ENCODE peak calls at places on chromosomes 12 and 14, in four cellular contexts. O is neural crest cell; R is occipital lobe; E is activated T-cell treated with anti-CD3 and anti-CD28 coated beads, Interleukin-2, amount 50 U/mL, for 72 hours. D is an unnamed sample.
A peak's percentile ranks its signal among the peaks of the same experiment; 100 is the strongest.

GRCh38 chr14:64040044-64040443 is 187.2 kb downstream of the SYNE2 start:
- DNase-seq in O (no peak), R (no peak), E (no peak), D (no peak)

GRCh38 chr12:124406043-124406442 is 111.2 kb downstream of the RFLNA start:
- DNase-seq in O (no peak), R (no peak), E (no peak), D (no peak)

GRCh38 chr14:20434701-20435453 is 1.1 kb downstream of the KLHL33 start:
- DNase-seq in O (no peak), R (peak; percentile 34), E (no peak), D (no peak)

GRCh38 chr14:101969480-101969879 is 5.1 kb downstream of the DYNC1H1 start:
- DNase-seq in O (no peak), R (no peak), E (no peak), D (no peak)

GRCh38 chr14:59314019-59314608 is 125.6 kb downstream of the DAAM1 start:
- DNase-seq in O (no peak), R (no peak), E (no peak), D (no peak)

GRCh38 chr12:64992641-64993040 is 128.5 kb downstream of the WIF1 start:
- DNase-seq in O (no peak), R (no peak), E (no peak), D (no peak)

GRCh38 chr12:47337581-47337980 is 257.8 kb upstream of the AMIGO2 start:
- DNase-seq in O (no peak), R (no peak), E (no peak), D (no peak)

GRCh38 chr12:115035536-115036107 is 351.6 kb upstream of the TBX3 start:
- DNase-seq in O (peak; percentile 45), R (no peak), E (no peak), D (no peak)

GRCh38 chr14:68951800-68952540 is 27.1 kb downstream of the ACTN1 start:
- DNase-seq in O (no peak), R (no peak), E (no peak), D (no peak)

GRCh38 chr14:90795744-90796143 is 20.5 kb downstream of the TTC7B start:
- DNase-seq in O (no peak), R (no peak), E (no peak), D (peak; percentile 77)

GRCh38 chr12:100339071-100339470 is 17.8 kb upstream of the SLC17A8 start:
- DNase-seq in O (no peak), R (no peak), E (no peak), D (no peak)

GRCh38 chr12:48824905-48825304 is 6.6 kb downstream of the CACNB3 start:
- DNase-seq in O (no peak), R (no peak), E (no peak), D (no peak)

GRCh38 chr12:132379996-132380395 is 50.6 kb upstream of the GALNT9 start:
- DNase-seq in O (no peak), R (no peak), E (no peak), D (no peak)

GRCh38 chr12:34388636-34389377 is 366.5 kb downstream of the ALG10 start:
- DNase-seq in O (no peak), R (no peak), E (no peak), D (no peak)

GRCh38 chr14:71824816-71825215 is 107.4 kb upstream of the RGS6 start:
- DNase-seq in O (no peak), R (no peak), E (no peak), D (no peak)